ENCODE peak calls at places on chromosomes 16 and 17, in eight cellular contexts. X is foreskin fibroblast; R is ureter; T is stimulated activated CD8-positive, alpha-beta memory T cell treated with anti-CD3 and anti-CD28 coated beads, Interleukin-4, amount 100 ng/mL, for 1 hour; J is AG08395; H is activated gamma-delta T cell treated with anti-CD3 and anti-CD28 coated beads, Interleukin-2, amount 50 U/mL, for 16 hours; Y is progenitor cell of endocrine pancreas; G is hypothalamus. W is an unnamed sample.

GRCh38 chr17:63232565-63233310 is 213.4 kb downstream of the CYB561 start:
- DNase-seq in T (no peak), G (no peak), X (no peak), J (no peak), R (no peak), Y (no peak), H (no peak), W (no peak)

GRCh38 chr16:86748643-86749042 is 170.3 kb downstream of the FOXL1 start:
- DNase-seq in H (no peak), G (no peak), J (no peak), R (no peak), Y (no peak), T (no peak), X (no peak), W (no peak)

GRCh38 chr17:55069983-55070529 is 101.5 kb downstream of the STXBP4 start:
- DNase-seq in J (no peak), T (no peak), X (no peak), G (no peak), R (no peak), H (no peak), Y (no peak), W (no peak)

GRCh38 chr17:17149520-17150449 is 56.3 kb downstream of the PLD6 start:
- DNase-seq in G (no peak), T (no peak), Y (no peak), R (no peak), H (no peak), J (no peak), X (no peak), W (no peak)

GRCh38 chr17:49951362-49952080 is 17.5 kb upstream of the DLX4 start:
- DNase-seq in T (no peak), Y (no peak), X (no peak), H (no peak), J (no peak), G (no peak), R (no peak), W (no peak)

GRCh38 chr17:76383645-76384221 is 676 bp upstream of the SPHK1 start:
- DNase-seq in Y (peak), H (peak), R (no peak), G (no peak), J (peak), X (peak), T (no peak), W (no peak)

GRCh38 chr16:86661715-86662114 is 83.4 kb downstream of the FOXL1 start:
- DNase-seq in T (no peak), J (no peak), G (no peak), R (no peak), Y (no peak), H (no peak), X (peak), W (no peak)

GRCh38 chr17:79500738-79501533 is 109.9 kb downstream of the RBFOX3 start:
- DNase-seq in X (no peak), H (no peak), T (no peak), Y (no peak), R (no peak), G (no peak), J (no peak), W (no peak)

GRCh38 chr17:44655983-44656700 is at the start of gene MEIOC:
- DNase-seq in T (no peak), R (no peak), X (peak), J (peak), Y (peak), H (no peak), G (no peak), W (peak)